ENCODE peak calls at places on chromosomes 16 and 17, in eight cellular contexts. X is epithelial cell of esophagus, V is uterus, G is right lobe of liver, J is WERI-Rb-1, L is H1, F is psoas muscle, R is heart left ventricle. A is an unnamed sample.

GRCh38 chr17:77282524-77283515 is 142.1 kb downstream of the SEC14L1 start:
- DNase-seq in J (no peak), L (no peak), X (no peak), V (no peak), R (no peak), F (no peak), G (peak), A (no peak)

GRCh38 chr16:2852731-2853507 is 5.1 kb downstream of the PRSS22 start:
- DNase-seq in F (peak), L (no peak), V (no peak), G (no peak), R (no peak), J (no peak), X (no peak), A (no peak)

GRCh38 chr16:58123896-58124600 is 5.1 kb downstream of the CFAP20 start:
- DNase-seq in F (no peak), R (no peak), V (no peak), J (peak), X (no peak), L (no peak), G (no peak), A (no peak)

GRCh38 chr17:282000-282911 is 70.4 kb downstream of the RPH3AL start:
- DNase-seq in X (no peak), L (no peak), R (peak), G (peak), F (no peak), V (peak), J (no peak), A (no peak)

GRCh38 chr17:62652251-62653001 is 25.0 kb downstream of the MRC2 start:
- DNase-seq in X (peak), V (no peak), F (peak), G (peak), J (no peak), L (no peak), R (peak), A (no peak)

GRCh38 chr17:82520041-82520910 is 744 bp downstream of the FOXK2 start:
- DNase-seq in J (peak), G (no peak), R (peak), F (peak), L (no peak), X (peak), V (no peak), A (no peak)

GRCh38 chr16:2712063-2712441 is 8.0 kb downstream of the PRSS27 start:
- DNase-seq in R (no peak), F (no peak), J (no peak), X (no peak), V (no peak), L (no peak), G (no peak), A (no peak)

GRCh38 chr17:56887552-56888467 is 26.0 kb downstream of the TRIM25 start:
- DNase-seq in R (no peak), V (no peak), X (peak), F (no peak), J (no peak), L (no peak), G (no peak), A (no peak)

GRCh38 chr16:72887537-72887936 is 160.4 kb downstream of the ZFHX3 start:
- DNase-seq in G (no peak), J (no peak), L (no peak), R (no peak), V (no peak), F (no peak), X (no peak), A (no peak)

GRCh38 chr16:27617678-27618077 is 67.7 kb downstream of the KATNIP start:
- DNase-seq in V (no peak), R (no peak), G (no peak), F (no peak), L (no peak), J (no peak), X (no peak), A (no peak)

GRCh38 chr17:16407911-16408588 is 7.3 kb upstream of the TRPV2 start:
- DNase-seq in X (peak), J (peak), V (peak), R (peak), F (peak), G (peak), L (no peak), A (no peak)

GRCh38 chr17:81044764-81045589 is 10.0 kb downstream of the BAIAP2 start:
- DNase-seq in V (peak), L (no peak), J (no peak), G (peak), R (peak), F (peak), X (no peak), A (no peak)

GRCh38 chr17:1216209-1216937 is 36.6 kb upstream of the ABR start:
- DNase-seq in R (no peak), X (no peak), G (no peak), L (no peak), F (no peak), J (no peak), V (no peak), A (no peak)

GRCh38 chr16:30186444-30186781 is 3.0 kb downstream of the CORO1A start:
- DNase-seq in J (no peak), F (no peak), L (no peak), G (no peak), R (no peak), X (no peak), V (no peak), A (no peak)
- H3K4me3 ChIP-seq in J (no peak), F (peak), L (no peak), G (no peak), R (peak), X (no peak), V (no peak), A (no peak)

GRCh38 chr17:6938637-6939036 is 57.2 kb upstream of the ALOX12 start:
- DNase-seq in L (no peak), F (no peak), R (no peak), X (no peak), V (no peak), G (no peak), J (no peak), A (no peak)

GRCh38 chr17:6936370-6937028 is 59.4 kb upstream of the ALOX12 start:
- DNase-seq in V (peak), F (no peak), X (no peak), J (no peak), G (no peak), R (peak), L (no peak), A (no peak)

GRCh38 chr17:6941989-6942388 is 53.9 kb upstream of the ALOX12 start:
- DNase-seq in X (no peak), G (no peak), V (no peak), F (no peak), L (no peak), R (no peak), J (no peak), A (no peak)

DNA sequence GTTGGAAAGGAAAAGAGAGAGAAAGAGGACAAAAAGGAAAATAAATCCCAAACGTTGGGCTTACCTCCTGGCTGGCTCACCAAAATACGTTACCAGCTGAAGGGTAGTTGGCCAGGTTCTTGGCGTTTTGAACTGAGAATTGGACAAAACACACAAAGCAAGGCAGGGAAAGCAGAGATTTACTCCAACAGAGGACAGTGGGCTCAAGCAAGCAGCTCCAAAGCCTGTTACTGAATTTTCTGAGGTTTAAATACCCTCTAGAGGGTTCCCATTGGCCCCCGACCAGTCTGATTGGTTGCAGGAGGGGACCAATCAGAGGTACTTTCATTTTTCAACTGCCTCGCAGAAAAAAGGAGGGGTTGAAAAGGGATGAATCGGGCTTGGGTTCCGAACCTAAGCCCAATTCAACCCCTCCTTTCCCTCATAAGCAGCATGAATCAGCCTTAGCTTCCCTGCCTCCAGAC is 55.6 kb upstream of the ALOX12 start:
- DNase-seq in L (no peak), V (peak), R (no peak), X (no peak), G (no peak), J (no peak), F (no peak), A (no peak)
- H3K4me3 ChIP-seq in L (no peak), V (peak), R (peak), X (no peak), G (no peak), J (no peak), F (peak), A (peak)

DNA sequence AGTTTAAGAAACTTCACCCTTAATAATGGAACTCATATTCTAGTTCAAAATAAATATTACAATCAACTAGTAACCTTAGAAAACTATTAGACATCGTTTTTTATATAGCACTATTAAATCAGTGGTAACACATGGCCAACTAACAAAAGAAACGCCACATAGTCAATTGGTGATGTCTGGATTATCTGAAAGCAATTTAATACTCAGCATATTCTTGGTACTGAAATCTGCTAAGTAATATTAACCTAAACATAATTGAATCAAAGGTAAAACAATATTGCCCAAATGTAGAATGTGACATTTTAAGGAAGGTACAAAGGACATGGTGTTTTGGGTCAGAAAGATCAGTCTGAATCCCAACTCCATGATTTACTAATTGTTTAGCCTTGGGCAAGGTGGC is 11.1 kb upstream of the RSL1D1 start:
- DNase-seq in X (no peak), G (no peak), F (no peak), L (no peak), J (no peak), R (no peak), V (no peak), A (no peak)
- H3K4me3 ChIP-seq in X (no peak), G (no peak), F (no peak), L (no peak), J (no peak), R (no peak), V (no peak), A (no peak)

GRCh38 chr16:1067629-1068028 is 4.9 kb upstream of the SSTR5 start:
- DNase-seq in V (no peak), L (no peak), F (no peak), J (no peak), X (no peak), G (no peak), R (no peak), A (no peak)
- H3K4me3 ChIP-seq in V (no peak), L (no peak), F (no peak), J (no peak), X (no peak), G (no peak), R (no peak), A (no peak)

GRCh38 chr17:61065263-61065773 is 334.3 kb upstream of the TBX2 start:
- DNase-seq in R (no peak), J (no peak), G (no peak), X (no peak), V (no peak), L (no peak), F (no peak), A (no peak)

GRCh38 chr17:61063528-61063927 is 336.1 kb upstream of the TBX2 start:
- DNase-seq in V (no peak), J (no peak), G (no peak), R (no peak), F (no peak), L (no peak), X (no peak), A (no peak)

GRCh38 chr17:61064087-61064951 is 335.3 kb upstream of the TBX2 start:
- DNase-seq in X (no peak), J (no peak), L (no peak), G (no peak), R (no peak), F (no peak), V (no peak), A (no peak)
- H3K4me3 ChIP-seq in X (no peak), J (no peak), L (no peak), G (no peak), R (no peak), F (no peak), V (no peak), A (no peak)

GRCh38 chr16:49824600-49824999 is 31.3 kb downstream of the ZNF423 start:
- DNase-seq in V (no peak), G (no peak), X (no peak), R (no peak), J (no peak), F (no peak), L (no peak), A (no peak)
- H3K4me3 ChIP-seq in V (no peak), G (no peak), X (no peak), R (no peak), J (no peak), F (no peak), L (no peak), A (no peak)

GRCh38 chr16:25886598-25886997 is 194.8 kb downstream of the HS3ST4 start:
- DNase-seq in J (no peak), F (no peak), V (no peak), L (no peak), G (no peak), R (no peak), X (no peak), A (no peak)
- H3K4me3 ChIP-seq in J (no peak), F (no peak), V (no peak), L (no peak), G (no peak), R (no peak), X (no peak), A (no peak)

GRCh38 chr17:76078859-76079576 is at the start of gene ZACN:
- DNase-seq in X (no peak), V (no peak), G (no peak), L (no peak), F (no peak), R (no peak), J (no peak), A (no peak)
- H3K4me3 ChIP-seq in X (no peak), V (no peak), G (no peak), L (peak), F (no peak), R (no peak), J (no peak), A (peak)